ENCODE peak calls at places on chromosomes 1 and 21, in seven cellular contexts. C is tibial artery; Z is effector memory CD8-positive, alpha-beta T cell; T is NCI-H2081; N is fibroblast of the conjunctiva; U is AG04450; O is globus pallidus. J is an unnamed sample.

GRCh38 chr1:5927506-5928370 is 64.5 kb downstream of the NPHP4 start:
- DNase-seq in C (peak), Z (no peak), T (no peak), N (no peak), U (no peak), O (no peak), J (no peak)

GRCh38 chr1:192086643-192087042 is 71.6 kb upstream of the RGS18 start:
- DNase-seq in C (no peak), Z (no peak), T (no peak), N (no peak), U (no peak), O (no peak), J (no peak)

GRCh38 chr1:41851589-41851988 is 67.1 kb downstream of the HIVEP3 start:
- DNase-seq in C (no peak), Z (no peak), T (no peak), N (peak), U (no peak), O (no peak), J (no peak)

GRCh38 chr1:172117800-172118199 is 276.5 kb downstream of the DNM3 start:
- DNase-seq in C (no peak), Z (peak), T (no peak), N (no peak), U (no peak), O (no peak), J (no peak)

GRCh38 chr1:61055110-61055614 is 27.2 kb upstream of the NFIA start:
- DNase-seq in C (no peak), Z (no peak), T (no peak), N (no peak), U (no peak), O (no peak), J (no peak)

GRCh38 chr1:180057883-180058396 is 96.7 kb upstream of the QSOX1 start:
- DNase-seq in C (no peak), Z (no peak), T (no peak), N (peak), U (no peak), O (no peak), J (no peak)

GRCh38 chr1:26069941-26070807 is 2.7 kb upstream of the TRIM63 start:
- DNase-seq in C (no peak), Z (no peak), T (no peak), N (no peak), U (no peak), O (no peak), J (no peak)

GRCh38 chr1:206895837-206896242 is 1.4 kb upstream of the IL24 start:
- DNase-seq in C (no peak), Z (no peak), T (peak), N (no peak), U (no peak), O (no peak), J (no peak)

GRCh38 chr1:86018311-86018923 is 138.2 kb downstream of the COL24A1 start:
- DNase-seq in C (no peak), Z (no peak), T (no peak), N (no peak), U (no peak), O (peak), J (no peak)

GRCh38 chr21:41975391-41976272 is 21.8 kb upstream of the C2CD2 start:
- DNase-seq in C (no peak), Z (no peak), T (no peak), N (no peak), U (no peak), O (no peak), J (no peak)

J was measured in hippocampal formation.